ENCODE peak calls at places on chromosomes 11 and 22, in nine cellular contexts. G, Q, E, L, V, K, Y, C and P are unnamed samples.

GRCh38 chr11:96567193-96567592 is 177.4 kb downstream of the JRKL start:
- DNase-seq in G (no peak), Q (no peak), E (no peak), L (no peak), V (no peak), K (no peak), Y (no peak), C (no peak), P (no peak)

GRCh38 chr22:28105396-28105795 is 186.3 kb upstream of the PITPNB start:
- DNase-seq in G (no peak), Q (no peak), E (no peak), L (no peak), V (no peak), K (no peak), Y (no peak), C (no peak), P (no peak)

GRCh38 chr22:32265882-32266767 is 11.0 kb upstream of the SLC5A4 start:
- DNase-seq in G (peak), Q (peak), E (peak), L (peak), V (peak), K (peak), Y (peak), C (peak), P (peak)

GRCh38 chr11:8933931-8934330 is 1.2 kb upstream of the C11orf16 start:
- DNase-seq in G (no peak), Q (no peak), E (no peak), L (no peak), V (no peak), K (no peak), Y (no peak), C (no peak), P (no peak)

GRCh38 chr22:20811171-20811570 is 37.3 kb downstream of the SERPIND1 start:
- DNase-seq in G (no peak), Q (no peak), E (no peak), L (no peak), V (no peak), K (no peak), Y (no peak), C (no peak), P (no peak)

GRCh38 chr11:2888266-2888968 is 2.8 kb upstream of the CDKN1C start:
- DNase-seq in G (peak), Q (peak), E (peak), L (peak), V (peak), K (peak), Y (peak), C (peak), P (peak)

GRCh38 chr11:29019960-29020683 is 911.9 kb downstream of the METTL15 start:
- DNase-seq in G (no peak), Q (no peak), E (no peak), L (no peak), V (peak), K (no peak), Y (no peak), C (peak), P (no peak)

GRCh38 chr11:118287006-118287405 is 17.5 kb upstream of the CD3E start:
- DNase-seq in G (no peak), Q (no peak), E (no peak), L (no peak), V (no peak), K (no peak), Y (no peak), C (no peak), P (no peak)

GRCh38 chr11:118928870-118929495 is 3.3 kb upstream of the BCL9L start:
- DNase-seq in G (peak), Q (no peak), E (no peak), L (no peak), V (peak), K (peak), Y (peak), C (peak), P (no peak)

GRCh38 chr22:17098379-17098819 is 13.6 kb downstream of the IL17RA start:
- DNase-seq in G (peak), Q (no peak), E (no peak), L (no peak), V (no peak), K (no peak), Y (no peak), C (no peak), P (no peak)

GRCh38 chr22:26587991-26588613 is 1.8 kb downstream of the TPST2 start:
- DNase-seq in G (no peak), Q (no peak), E (no peak), L (no peak), V (no peak), K (no peak), Y (no peak), C (no peak), P (no peak)

GRCh38 chr22:26590525-26590858 is 560 bp upstream of the TPST2 start:
- DNase-seq in G (no peak), Q (no peak), E (no peak), L (no peak), V (no peak), K (no peak), Y (peak), C (no peak), P (no peak)

GRCh38 chr22:26589845-26590524 is at the start of gene TPST2:
- DNase-seq in G (peak), Q (peak), E (peak), L (peak), V (peak), K (peak), Y (peak), C (peak), P (peak)

GRCh38 chr22:26588749-26589366 is 1.1 kb downstream of the TPST2 start:
- DNase-seq in G (no peak), Q (no peak), E (peak), L (no peak), V (no peak), K (no peak), Y (no peak), C (no peak), P (no peak)

DNA sequence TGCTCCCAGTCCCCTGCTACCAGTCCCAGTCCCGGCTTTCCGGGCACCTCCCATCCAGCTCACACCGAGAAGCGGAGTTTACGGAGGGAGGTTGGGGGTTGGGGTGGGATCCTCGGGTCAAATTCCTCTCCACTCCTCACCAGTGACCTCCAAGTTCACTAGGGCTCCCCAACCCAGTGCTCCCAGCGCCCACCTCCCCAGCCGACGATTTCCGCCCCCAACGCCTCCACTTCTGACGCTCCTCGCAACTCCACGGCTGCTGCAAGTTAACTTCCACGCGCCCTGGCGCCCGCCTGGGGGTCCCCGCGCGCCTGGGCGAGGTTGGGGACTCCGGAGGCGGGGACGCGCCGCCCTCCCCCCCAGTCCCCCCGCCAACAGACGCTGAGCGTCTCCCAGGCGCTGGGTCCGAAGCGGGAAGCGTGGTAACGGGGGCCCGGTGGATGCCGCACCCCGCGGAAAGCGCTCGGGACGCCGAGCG is 526 bp downstream of the TPST2 start:
- DNase-seq in G (no peak), Q (peak), E (peak), L (no peak), V (peak), K (no peak), Y (peak), C (peak), P (peak)
- TF ChIP-seq CTCF in G (no peak), Q (no peak), E (no peak), L (no peak), V (no peak), K (no peak), Y (no peak), C (no peak), P (no peak)

DNA sequence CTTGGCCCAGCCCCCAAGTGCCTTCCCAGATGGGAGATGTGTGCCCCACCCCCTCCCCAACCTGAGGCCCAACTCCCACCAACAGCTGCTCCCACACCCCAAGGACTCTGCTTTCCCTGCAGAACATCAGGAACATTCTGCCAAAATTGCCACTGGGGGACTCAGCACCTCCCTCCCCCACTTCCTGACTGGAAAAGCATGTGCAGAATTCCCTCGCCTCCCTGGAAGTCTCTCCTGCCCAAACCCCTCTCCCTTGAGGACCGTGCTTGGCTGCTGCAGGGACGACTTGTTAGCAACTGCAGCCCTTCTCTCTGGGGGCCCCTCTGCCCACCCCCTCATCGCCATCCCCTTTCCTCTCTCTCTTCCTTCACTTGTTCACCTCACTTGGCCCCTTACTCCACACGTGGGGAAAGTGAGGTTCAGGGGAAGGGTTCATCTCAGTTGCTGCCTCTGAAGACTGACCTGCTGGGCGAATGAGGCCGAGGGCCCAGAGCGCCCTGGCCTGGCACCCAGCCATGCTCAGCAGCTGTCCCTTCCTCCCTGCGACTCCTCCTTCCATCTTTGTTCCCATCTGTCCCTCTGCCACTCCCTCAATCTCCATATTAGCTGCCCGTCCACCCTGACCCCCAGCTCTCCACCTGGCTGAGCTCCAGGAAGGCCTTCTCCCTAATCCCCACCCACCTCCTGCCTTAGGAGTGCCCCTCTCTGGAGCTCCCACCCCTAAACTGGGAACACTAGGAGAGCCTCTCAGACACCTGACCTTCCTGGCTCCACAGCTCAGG is 105.1 kb downstream of the CHST1 start:
- DNase-seq in G (no peak), Q (no peak), E (no peak), L (no peak), V (no peak), K (no peak), Y (no peak), C (no peak), P (no peak)
- TF ChIP-seq EP300 in G (no peak), Q (no peak), E (no peak), L (no peak), V (no peak), K (no peak), Y (no peak), C (no peak), P (no peak)

GRCh38 chr11:16191852-16192240 is 164.5 kb downstream of the SOX6 start:
- DNase-seq in G (no peak), Q (no peak), E (no peak), L (no peak), V (no peak), K (no peak), Y (no peak), C (no peak), P (no peak)

GRCh38 chr11:16191212-16191851 is 165.0 kb downstream of the SOX6 start:
- DNase-seq in G (no peak), Q (no peak), E (no peak), L (no peak), V (peak), K (no peak), Y (no peak), C (no peak), P (peak)

GRCh38 chr11:16194566-16194965 is 161.8 kb downstream of the SOX6 start:
- DNase-seq in G (no peak), Q (no peak), E (no peak), L (peak), V (no peak), K (no peak), Y (no peak), C (no peak), P (no peak)

GRCh38 chr11:16193897-16194381 is 162.4 kb downstream of the SOX6 start:
- DNase-seq in G (no peak), Q (no peak), E (no peak), L (no peak), V (no peak), K (no peak), Y (no peak), C (no peak), P (no peak)

GRCh38 chr11:16195659-16196058 is 160.7 kb downstream of the SOX6 start:
- DNase-seq in G (no peak), Q (no peak), E (no peak), L (no peak), V (peak), K (no peak), Y (no peak), C (no peak), P (no peak)
- H3K27ac ChIP-seq in G (no peak), Q (no peak), E (no peak), L (no peak), V (no peak), K (no peak), Y (no peak), C (no peak), P (no peak)

GRCh38 chr11:61334434-61335354 is 1.7 kb downstream of the TKFC start:
- DNase-seq in G (peak), Q (no peak), E (peak), L (no peak), V (no peak), K (no peak), Y (no peak), C (no peak), P (no peak)

GRCh38 chr11:61332823-61333637 is at the start of the genes DDB1 and TKFC:
- DNase-seq in G (peak), Q (peak), E (peak), L (peak), V (peak), K (peak), Y (peak), C (peak), P (peak)

GRCh38 chr11:61332266-61332822 is 561 bp downstream of the DDB1 start:
- DNase-seq in G (no peak), Q (no peak), E (no peak), L (no peak), V (no peak), K (no peak), Y (no peak), C (no peak), P (no peak)

GRCh38 chr11:61335355-61335710 is 2.3 kb downstream of the TKFC start:
- DNase-seq in G (no peak), Q (no peak), E (peak), L (no peak), V (no peak), K (no peak), Y (no peak), C (no peak), P (no peak)

GRCh38 chr11:61333638-61334433 is 808 bp downstream of the TKFC start:
- DNase-seq in G (no peak), Q (no peak), E (no peak), L (no peak), V (no peak), K (no peak), Y (no peak), C (no peak), P (no peak)
- TF ChIP-seq CTCF in G (no peak), Q (no peak), E (no peak), L (no peak), V (no peak), K (no peak), Y (no peak), C (no peak), P (no peak)